ENCODE peak calls at places on chromosomes 16 and 17, in eight cellular contexts. One of them, this sample, is unnamed.

GRCh38 chr16:2095315-2095853 is 40.3 kb downstream of the PKD1 start:
- DNase-seq in AG09309: no peak
- DNase-seq in progenitor cell of endocrine pancreas: no peak
- DNase-seq in AG09319: no peak
- DNase-seq in HFFc6: peak; percentile 50
- DNase-seq in fibroblast of lung: no peak
- DNase-seq in retinal pigment epithelial cell: no peak
- DNase-seq in psoas muscle: no peak
- DNase-seq in this sample: no peak

GRCh38 chr17:2721603-2722002 is 10.0 kb upstream of the CLUH start:
- DNase-seq in progenitor cell of endocrine pancreas: no peak
- DNase-seq in AG09319: no peak
- DNase-seq in HFFc6: no peak
- DNase-seq in AG09309: no peak
- DNase-seq in retinal pigment epithelial cell: no peak
- DNase-seq in psoas muscle: no peak
- DNase-seq in fibroblast of lung: no peak
- DNase-seq in this sample: peak; percentile 56

GRCh38 chr17:1577657-1578428 is 15.3 kb upstream of the PITPNA start:
- DNase-seq in AG09319: no peak
- DNase-seq in psoas muscle: no peak
- DNase-seq in HFFc6: no peak
- DNase-seq in AG09309: no peak
- DNase-seq in retinal pigment epithelial cell: no peak
- DNase-seq in progenitor cell of endocrine pancreas: no peak
- DNase-seq in fibroblast of lung: no peak
- DNase-seq in this sample: peak; percentile 43

GRCh38 chr16:83701494-83701893 is 106.3 kb upstream of the HSBP1 start:
- DNase-seq in psoas muscle: peak; percentile 31
- DNase-seq in fibroblast of lung: peak; percentile 33
- DNase-seq in progenitor cell of endocrine pancreas: peak; percentile 68
- DNase-seq in HFFc6: no peak
- DNase-seq in AG09309: no peak
- DNase-seq in AG09319: no peak
- DNase-seq in retinal pigment epithelial cell: peak; percentile 12
- DNase-seq in this sample: peak; percentile 15

GRCh38 chr16:11089504-11090124 is 145.2 kb downstream of the CLEC16A start:
- DNase-seq in psoas muscle: no peak
- DNase-seq in HFFc6: no peak
- DNase-seq in progenitor cell of endocrine pancreas: no peak
- DNase-seq in AG09309: no peak
- DNase-seq in AG09319: no peak
- DNase-seq in retinal pigment epithelial cell: no peak
- DNase-seq in fibroblast of lung: peak; percentile 100
- DNase-seq in this sample: no peak

GRCh38 chr17:79777166-79777843 is 643 bp upstream of the CBX2 start:
- DNase-seq in psoas muscle: peak; percentile 58
- DNase-seq in progenitor cell of endocrine pancreas: peak; percentile 58
- DNase-seq in retinal pigment epithelial cell: no peak
- DNase-seq in AG09319: no peak
- DNase-seq in fibroblast of lung: peak; percentile 67
- DNase-seq in AG09309: no peak
- DNase-seq in HFFc6: peak; percentile 19
- DNase-seq in this sample: peak; percentile 61

GRCh38 chr16:49703494-49703893 is 152.4 kb downstream of the ZNF423 start:
- DNase-seq in retinal pigment epithelial cell: no peak
- DNase-seq in AG09309: no peak
- DNase-seq in progenitor cell of endocrine pancreas: no peak
- DNase-seq in AG09319: no peak
- DNase-seq in psoas muscle: no peak
- DNase-seq in HFFc6: no peak
- DNase-seq in fibroblast of lung: no peak
- DNase-seq in this sample: no peak

GRCh38 chr16:626787-627457 is 3.9 kb upstream of the WFIKKN1 start:
- DNase-seq in HFFc6: peak; percentile 96
- DNase-seq in AG09319: peak; percentile 89
- DNase-seq in fibroblast of lung: peak; percentile 97
- DNase-seq in psoas muscle: peak; percentile 74
- DNase-seq in AG09309: peak; percentile 84
- DNase-seq in retinal pigment epithelial cell: peak; percentile 72
- DNase-seq in progenitor cell of endocrine pancreas: no peak
- DNase-seq in this sample: no peak

GRCh38 chr17:82574041-82574440 is 54.5 kb downstream of the FOXK2 start:
- DNase-seq in retinal pigment epithelial cell: no peak
- DNase-seq in progenitor cell of endocrine pancreas: no peak
- DNase-seq in HFFc6: no peak
- DNase-seq in AG09319: no peak
- DNase-seq in psoas muscle: no peak
- DNase-seq in AG09309: no peak
- DNase-seq in fibroblast of lung: no peak
- DNase-seq in this sample: no peak

GRCh38 chr16:51987519-51987918 is 559.4 kb downstream of the TOX3 start:
- DNase-seq in AG09309: no peak
- DNase-seq in retinal pigment epithelial cell: no peak
- DNase-seq in AG09319: no peak
- DNase-seq in progenitor cell of endocrine pancreas: no peak
- DNase-seq in fibroblast of lung: no peak
- DNase-seq in HFFc6: no peak
- DNase-seq in psoas muscle: no peak
- DNase-seq in this sample: no peak

GRCh38 chr16:51981725-51982124 is 565.2 kb downstream of the TOX3 start:
- DNase-seq in psoas muscle: no peak
- DNase-seq in fibroblast of lung: no peak
- DNase-seq in retinal pigment epithelial cell: no peak
- DNase-seq in HFFc6: no peak
- DNase-seq in AG09309: no peak
- DNase-seq in progenitor cell of endocrine pancreas: no peak
- DNase-seq in AG09319: no peak
- DNase-seq in this sample: no peak

GRCh38 chr16:51984395-51984794 is 562.5 kb downstream of the TOX3 start:
- DNase-seq in AG09309: no peak
- DNase-seq in AG09319: no peak
- DNase-seq in psoas muscle: no peak
- DNase-seq in retinal pigment epithelial cell: no peak
- DNase-seq in HFFc6: no peak
- DNase-seq in progenitor cell of endocrine pancreas: no peak
- DNase-seq in fibroblast of lung: no peak
- DNase-seq in this sample: no peak

GRCh38 chr16:51988977-51989376 is 558.0 kb downstream of the TOX3 start:
- DNase-seq in AG09309: no peak
- DNase-seq in psoas muscle: no peak
- DNase-seq in HFFc6: no peak
- DNase-seq in fibroblast of lung: no peak
- DNase-seq in progenitor cell of endocrine pancreas: no peak
- DNase-seq in retinal pigment epithelial cell: no peak
- DNase-seq in AG09319: no peak
- DNase-seq in this sample: no peak

GRCh38 chr16:51982715-51983680 is 563.9 kb downstream of the TOX3 start:
- DNase-seq in retinal pigment epithelial cell: peak; percentile 39
- DNase-seq in HFFc6: peak; percentile 68
- DNase-seq in AG09309: peak; percentile 42
- DNase-seq in progenitor cell of endocrine pancreas: peak; percentile 42
- DNase-seq in AG09319: peak; percentile 49
- DNase-seq in psoas muscle: no peak
- DNase-seq in fibroblast of lung: peak; percentile 85
- DNase-seq in this sample: peak; percentile 37
- TF ChIP-seq CTCF in retinal pigment epithelial cell: peak; percentile 67
- TF ChIP-seq CTCF in HFFc6: peak; percentile 93
- TF ChIP-seq CTCF in AG09309: peak; percentile 70
- TF ChIP-seq CTCF in progenitor cell of endocrine pancreas: peak; percentile 92
- TF ChIP-seq CTCF in AG09319: peak; percentile 62
- TF ChIP-seq CTCF in psoas muscle: peak; percentile 41
- TF ChIP-seq CTCF in fibroblast of lung: peak; percentile 77
- TF ChIP-seq CTCF in this sample: peak; percentile 39

GRCh38 chr16:66698046-66698445 is 1.5 kb upstream of the CMTM4 start:
- DNase-seq in HFFc6: no peak
- DNase-seq in AG09319: no peak
- DNase-seq in AG09309: no peak
- DNase-seq in progenitor cell of endocrine pancreas: no peak
- DNase-seq in fibroblast of lung: no peak
- DNase-seq in retinal pigment epithelial cell: no peak
- DNase-seq in psoas muscle: no peak
- DNase-seq in this sample: no peak

GRCh38 chr16:66695935-66696668 is 441 bp downstream of the CMTM4 start:
- DNase-seq in AG09319: no peak
- DNase-seq in progenitor cell of endocrine pancreas: peak; percentile 46
- DNase-seq in fibroblast of lung: no peak
- DNase-seq in retinal pigment epithelial cell: no peak
- DNase-seq in AG09309: no peak
- DNase-seq in psoas muscle: peak; percentile 32
- DNase-seq in HFFc6: no peak
- DNase-seq in this sample: peak; percentile 20

GRCh38 chr16:66695474-66695934 is 1.0 kb downstream of the CMTM4 start:
- DNase-seq in progenitor cell of endocrine pancreas: no peak
- DNase-seq in AG09309: no peak
- DNase-seq in retinal pigment epithelial cell: no peak
- DNase-seq in psoas muscle: no peak
- DNase-seq in fibroblast of lung: no peak
- DNase-seq in AG09319: no peak
- DNase-seq in HFFc6: no peak
- DNase-seq in this sample: no peak

GRCh38 chr16:66699898-66700297 is 3.4 kb upstream of the CMTM4 start:
- DNase-seq in HFFc6: no peak
- DNase-seq in AG09319: no peak
- DNase-seq in AG09309: no peak
- DNase-seq in retinal pigment epithelial cell: no peak
- DNase-seq in progenitor cell of endocrine pancreas: no peak
- DNase-seq in psoas muscle: no peak
- DNase-seq in fibroblast of lung: no peak
- DNase-seq in this sample: no peak

DNA sequence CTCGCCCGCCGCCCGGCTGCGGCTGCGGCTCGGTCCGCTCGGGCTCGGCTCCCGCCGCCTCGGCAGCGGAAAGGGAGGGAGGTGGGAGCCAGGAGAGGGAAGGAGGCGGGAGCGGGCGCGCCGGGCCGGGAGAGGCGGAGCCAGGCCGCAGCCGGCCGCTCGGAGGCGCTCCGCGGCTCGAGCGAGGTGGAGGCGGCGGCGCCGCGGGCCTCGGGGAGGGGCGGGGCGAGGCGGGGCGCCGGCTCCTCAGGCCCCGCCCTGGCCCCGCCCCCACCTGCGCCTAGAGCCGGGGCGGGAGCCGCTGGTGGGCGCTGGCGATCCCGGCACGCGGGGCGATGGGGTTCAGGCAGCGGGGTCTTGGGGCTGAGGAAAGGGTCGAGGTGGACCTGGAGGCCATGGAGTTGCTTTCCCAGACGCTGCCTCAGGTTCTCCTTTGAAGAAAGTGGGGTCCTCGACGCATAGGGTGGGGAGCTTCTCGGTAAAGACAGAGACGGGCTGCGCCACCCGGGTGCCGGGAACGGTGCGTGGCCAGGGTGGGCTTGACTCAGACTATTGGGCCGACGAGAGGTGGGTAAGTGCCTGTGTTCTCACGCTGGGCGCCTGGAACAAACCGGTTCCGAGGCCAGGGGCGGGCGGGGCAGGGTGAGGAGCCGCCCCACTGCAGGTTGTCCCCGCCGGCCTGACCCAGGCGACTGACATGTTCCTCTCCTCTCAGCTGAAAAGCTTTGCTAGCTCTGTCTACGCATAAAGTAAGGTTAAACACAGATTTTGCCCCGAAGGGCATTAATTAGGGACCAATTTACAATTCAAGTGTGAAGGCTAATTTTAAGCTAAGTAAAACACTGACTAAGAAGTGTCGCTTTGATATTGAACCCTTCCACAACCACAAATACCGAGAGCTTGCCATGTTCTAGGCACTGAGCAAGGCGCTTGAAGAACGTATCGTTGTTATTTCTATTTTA is at the start of gene CMTM4:
- DNase-seq in AG09309: peak; percentile 29
- DNase-seq in HFFc6: peak; percentile 76
- DNase-seq in fibroblast of lung: peak; percentile 79
- DNase-seq in progenitor cell of endocrine pancreas: peak; percentile 79
- DNase-seq in psoas muscle: peak; percentile 87
- DNase-seq in AG09319: peak; percentile 66
- DNase-seq in retinal pigment epithelial cell: peak; percentile 39
- DNase-seq in this sample: peak; percentile 98
- TF ChIP-seq CTCF in AG09309: no peak
- TF ChIP-seq CTCF in HFFc6: peak; percentile 33
- TF ChIP-seq CTCF in fibroblast of lung: no peak
- TF ChIP-seq CTCF in progenitor cell of endocrine pancreas: peak; percentile 37
- TF ChIP-seq CTCF in psoas muscle: peak; percentile 37
- TF ChIP-seq CTCF in AG09319: no peak
- TF ChIP-seq CTCF in retinal pigment epithelial cell: peak; percentile 16
- TF ChIP-seq CTCF in this sample: peak; percentile 22

DNA sequence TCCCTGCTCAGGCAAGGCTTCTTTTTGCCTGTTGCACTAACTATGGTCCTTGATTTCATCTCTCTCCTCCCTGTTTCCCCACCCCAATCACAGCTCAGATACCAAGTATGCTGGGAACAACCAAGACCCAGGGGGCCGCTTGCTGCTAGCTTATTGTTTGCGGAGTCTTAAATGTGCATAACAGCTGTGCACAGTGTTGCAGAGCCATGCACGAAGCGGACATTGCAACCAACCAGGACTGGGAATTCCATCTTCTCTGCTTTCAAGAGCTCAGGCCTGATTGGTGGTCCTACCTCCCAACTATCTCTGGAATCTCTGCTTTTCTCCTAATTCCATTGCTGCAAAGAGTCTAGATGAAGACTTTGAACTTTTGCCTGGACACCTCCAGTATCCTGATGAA is 281.3 kb upstream of the TNRC6C start:
- DNase-seq in fibroblast of lung: no peak
- DNase-seq in HFFc6: no peak
- DNase-seq in retinal pigment epithelial cell: no peak
- DNase-seq in AG09319: peak; percentile 19
- DNase-seq in AG09309: no peak
- DNase-seq in progenitor cell of endocrine pancreas: no peak
- DNase-seq in psoas muscle: no peak
- DNase-seq in this sample: no peak
- TF ChIP-seq CTCF in fibroblast of lung: no peak
- TF ChIP-seq CTCF in HFFc6: no peak
- TF ChIP-seq CTCF in retinal pigment epithelial cell: no peak
- TF ChIP-seq CTCF in AG09319: no peak
- TF ChIP-seq CTCF in AG09309: no peak
- TF ChIP-seq CTCF in progenitor cell of endocrine pancreas: no peak
- TF ChIP-seq CTCF in psoas muscle: no peak
- TF ChIP-seq CTCF in this sample: no peak

DNA sequence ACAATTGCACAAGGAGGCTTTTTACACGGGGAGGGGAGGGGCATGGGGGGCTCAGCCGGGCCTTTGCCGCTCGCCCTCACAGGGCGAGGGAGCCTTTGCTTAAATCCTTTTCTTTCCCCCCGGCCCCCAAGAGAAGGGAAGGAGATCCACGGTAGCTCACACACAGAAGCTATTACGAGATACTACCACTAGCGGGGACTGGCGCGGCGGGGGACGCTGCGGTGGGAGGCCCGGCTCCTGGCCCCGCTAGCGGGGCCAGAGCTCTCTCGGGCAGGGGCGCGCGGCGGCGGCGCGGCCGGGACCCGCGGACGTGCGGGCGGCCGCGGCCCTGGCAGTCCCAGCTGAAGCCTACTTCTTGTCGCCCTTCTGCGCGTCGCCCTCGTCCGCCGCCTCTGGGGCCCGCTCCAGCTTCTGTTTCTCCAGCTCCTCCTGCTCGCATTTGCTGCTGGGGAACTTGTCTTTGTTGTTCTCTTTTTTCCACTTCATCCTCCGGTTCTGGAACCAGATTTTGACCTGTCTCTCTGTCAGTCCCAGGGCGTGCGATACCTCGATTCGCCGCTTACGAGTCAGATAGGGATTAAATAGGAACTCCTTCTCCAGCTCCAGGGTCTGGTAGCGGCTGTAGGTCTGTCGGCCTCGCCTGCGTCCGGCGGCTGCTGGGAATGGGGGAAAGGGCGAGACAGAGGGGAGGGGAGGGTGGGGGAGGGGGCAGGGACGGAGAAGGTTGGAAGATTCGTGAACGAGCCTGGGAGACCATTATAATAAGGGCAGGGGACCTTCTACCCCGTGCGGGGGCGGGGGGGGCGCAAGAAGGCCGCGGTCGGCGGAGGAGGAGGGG is 2.0 kb downstream of the HOXB8 start:
- DNase-seq in HFFc6: no peak
- DNase-seq in retinal pigment epithelial cell: no peak
- DNase-seq in progenitor cell of endocrine pancreas: no peak
- DNase-seq in fibroblast of lung: peak; percentile 60
- DNase-seq in AG09309: no peak
- DNase-seq in psoas muscle: peak; percentile 55
- DNase-seq in AG09319: no peak
- DNase-seq in this sample: peak; percentile 84
- TF ChIP-seq CTCF in HFFc6: no peak
- TF ChIP-seq CTCF in retinal pigment epithelial cell: peak; percentile 19
- TF ChIP-seq CTCF in progenitor cell of endocrine pancreas: peak; percentile 40
- TF ChIP-seq CTCF in fibroblast of lung: peak; percentile 7
- TF ChIP-seq CTCF in AG09309: peak; percentile 10
- TF ChIP-seq CTCF in psoas muscle: peak; percentile 36
- TF ChIP-seq CTCF in AG09319: peak; percentile 6
- TF ChIP-seq CTCF in this sample: no peak

This sample was measured in GM20000.